ENCODE peak calls at places on chromosomes 12 and 14, in five cellular contexts. K, C, O, W and Q are unnamed samples.
A peak's percentile ranks its signal among the peaks of the same experiment; 100 is the strongest.

GRCh38 chr14:72543325-72543724 is 350.6 kb downstream of the DPF3 start:
- DNase-seq in K (no peak), C (peak; percentile 57), O (no peak), W (no peak), Q (no peak)

GRCh38 chr14:55585854-55586253 is 5.8 kb downstream of the KTN1 start:
- DNase-seq in K (no peak), C (peak; percentile 73), O (no peak), W (no peak), Q (no peak)

GRCh38 chr12:1398673-1399072 is 195.7 kb downstream of the FBXL14 start:
- DNase-seq in K (no peak), C (peak; percentile 67), O (no peak), W (no peak), Q (no peak)

GRCh38 chr12:69932154-69932553 is 107.1 kb downstream of the MYRFL start:
- DNase-seq in K (peak; percentile 62), C (no peak), O (peak; percentile 95), W (peak; percentile 27), Q (no peak)

GRCh38 chr14:99595034-99595433 is 9.0 kb downstream of the CCDC85C start:
- DNase-seq in K (no peak), C (no peak), O (no peak), W (no peak), Q (no peak)

GRCh38 chr14:37122288-37122687 is 50.1 kb downstream of the SLC25A21 start:
- DNase-seq in K (no peak), C (peak; percentile 85), O (peak; percentile 12), W (no peak), Q (no peak)

GRCh38 chr12:124498178-124498869 is 69.1 kb downstream of the NCOR2 start:
- DNase-seq in K (no peak), C (peak; percentile 88), O (no peak), W (no peak), Q (no peak)

GRCh38 chr12:130026608-130027176 is 122.9 kb upstream of the TMEM132D start:
- DNase-seq in K (peak; percentile 67), C (no peak), O (peak; percentile 51), W (no peak), Q (no peak)

GRCh38 chr14:70257526-70257925 is 68.8 kb upstream of the SLC8A3 start:
- DNase-seq in K (peak; percentile 41), C (no peak), O (peak; percentile 63), W (peak; percentile 34), Q (no peak)

GRCh38 chr12:27919671-27920235 is 52.8 kb downstream of the PTHLH start:
- DNase-seq in K (no peak), C (no peak), O (no peak), W (no peak), Q (no peak)

GRCh38 chr12:114371250-114371649 is 34.7 kb downstream of the TBX5 start:
- DNase-seq in K (no peak), C (no peak), O (no peak), W (no peak), Q (no peak)

GRCh38 chr12:15556411-15556810 is 232.8 kb downstream of the EPS8 start:
- DNase-seq in K (no peak), C (no peak), O (no peak), W (no peak), Q (no peak)

GRCh38 chr12:104669057-104669770 is 212.5 kb downstream of the CHST11 start:
- DNase-seq in K (no peak), C (no peak), O (peak; percentile 40), W (no peak), Q (peak; percentile 33)

GRCh38 chr12:93497456-93497855 is 30.1 kb downstream of the MRPL42 start:
- DNase-seq in K (no peak), C (no peak), O (no peak), W (no peak), Q (no peak)

GRCh38 chr14:99609245-99610117 is 5.5 kb upstream of the CCDC85C start:
- DNase-seq in K (no peak), C (peak; percentile 33), O (no peak), W (no peak), Q (no peak)

GRCh38 chr12:78009031-78009430 is 178.3 kb downstream of the NAV3 start:
- DNase-seq in K (no peak), C (no peak), O (no peak), W (no peak), Q (no peak)

GRCh38 chr12:66684222-66684621 is 5.3 kb upstream of the GRIP1 start:
- DNase-seq in K (no peak), C (no peak), O (no peak), W (no peak), Q (no peak)

GRCh38 chr12:46359667-46360280 is 12.8 kb downstream of the SLC38A2 start:
- DNase-seq in K (no peak), C (no peak), O (no peak), W (no peak), Q (no peak)

GRCh38 chr14:56046999-56047398 is 71.2 kb upstream of the PELI2 start:
- DNase-seq in K (no peak), C (no peak), O (no peak), W (no peak), Q (no peak)

GRCh38 chr12:55072093-55072492 is 52.3 kb downstream of the NEUROD4 start:
- DNase-seq in K (peak; percentile 88), C (no peak), O (peak; percentile 69), W (no peak), Q (no peak)

DNA sequence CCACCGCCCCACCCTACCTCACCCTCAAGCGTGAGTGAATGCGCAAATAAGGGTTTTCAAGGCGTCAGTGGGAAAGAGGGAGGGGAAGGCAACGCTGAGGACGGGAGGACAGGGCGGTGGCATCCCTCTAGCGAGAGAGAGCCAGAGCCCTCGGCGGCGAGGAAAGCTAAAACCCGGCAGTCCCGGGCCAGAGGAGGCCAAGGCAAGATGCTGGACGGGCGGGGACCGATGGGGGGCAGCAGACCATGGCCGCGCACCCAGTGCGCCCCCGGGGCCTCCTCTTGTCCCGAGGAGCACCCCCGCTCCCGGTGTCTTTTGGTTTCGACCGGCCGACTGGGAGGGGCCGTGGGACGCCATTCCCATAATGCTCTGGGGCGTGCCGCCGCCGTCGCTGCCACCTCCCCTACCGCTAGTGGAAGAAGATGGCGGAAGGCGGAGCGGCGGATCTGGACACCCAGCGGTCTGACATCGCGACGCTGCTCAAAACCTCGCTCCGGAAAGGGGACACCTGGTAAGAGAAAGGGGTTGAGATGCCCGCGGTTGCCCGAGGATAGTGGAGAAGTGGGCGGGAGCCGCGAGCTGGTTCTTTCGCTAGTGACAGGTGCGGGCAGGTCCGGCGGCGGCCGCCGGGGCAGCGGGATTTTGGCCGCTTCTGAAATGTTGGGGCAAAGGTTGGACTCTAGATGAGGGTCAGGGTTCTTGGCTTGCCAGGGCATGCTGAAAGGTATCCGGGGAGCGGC is at the start of gene USP15:
- DNase-seq in K (peak; percentile 98), C (peak; percentile 97), O (peak; percentile 98), W (peak; percentile 88), Q (peak; percentile 94)
- H2BK15ac ChIP-seq in K (no peak within 1 kb of the TSS), C (peak within 1 kb of the TSS; percentile 82), O (no peak within 1 kb of the TSS), W (no peak within 1 kb of the TSS), Q (no peak within 1 kb of the TSS)

GRCh38 chr12:52951126-52951525 is 2.2 kb downstream of the KRT18 start:
- DNase-seq in K (no peak), C (no peak), O (no peak), W (no peak), Q (no peak)

GRCh38 chr12:52953181-52953841 is 4.4 kb downstream of the KRT18 start:
- DNase-seq in K (no peak), C (no peak), O (no peak), W (no peak), Q (no peak)

GRCh38 chr12:52951640-52952039 is 2.7 kb downstream of the KRT18 start:
- DNase-seq in K (no peak), C (no peak), O (no peak), W (no peak), Q (no peak)

GRCh38 chr12:52950553-52950952 is 1.6 kb downstream of the KRT18 start:
- DNase-seq in K (no peak), C (no peak), O (no peak), W (no peak), Q (no peak)

DNA sequence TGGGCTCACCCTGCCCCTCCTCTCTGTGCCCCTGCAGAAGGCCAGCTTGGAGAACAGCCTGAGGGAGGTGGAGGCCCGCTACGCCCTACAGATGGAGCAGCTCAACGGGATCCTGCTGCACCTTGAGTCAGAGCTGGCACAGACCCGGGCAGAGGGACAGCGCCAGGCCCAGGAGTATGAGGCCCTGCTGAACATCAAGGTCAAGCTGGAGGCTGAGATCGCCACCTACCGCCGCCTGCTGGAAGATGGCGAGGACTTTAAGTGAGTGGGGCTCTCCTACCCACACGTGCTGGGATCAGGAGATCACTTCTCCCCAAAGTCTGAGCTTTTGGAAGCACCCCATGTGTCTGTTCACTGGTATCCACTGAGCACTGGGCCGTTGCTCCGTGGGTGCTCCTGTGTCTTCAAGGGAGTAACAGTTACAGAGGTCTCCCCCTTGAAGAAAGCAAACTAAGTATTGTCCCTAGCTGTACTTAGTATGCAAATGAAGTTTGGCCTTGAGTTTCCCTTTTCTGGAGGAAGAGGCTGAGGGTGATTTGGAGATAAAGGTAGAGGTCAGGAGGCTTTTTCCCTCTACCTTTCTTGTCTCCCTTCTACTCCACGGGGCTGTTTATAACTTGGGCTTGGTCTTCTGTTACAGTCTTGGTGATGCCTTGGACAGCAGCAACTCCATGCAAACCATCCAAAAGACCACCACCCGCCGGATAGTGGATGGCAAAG is 3.3 kb downstream of the KRT18 start:
- DNase-seq in K (no peak), C (no peak), O (no peak), W (no peak), Q (no peak)
- H2BK15ac ChIP-seq in K (no peak overlapping the region), C (no peak overlapping the region), O (no peak overlapping the region), W (no peak overlapping the region), Q (no peak overlapping the region)

GRCh38 chr14:73752297-73752992 is 38.3 kb upstream of the PNMA1 start:
- DNase-seq in K (peak; percentile 41), C (peak; percentile 45), O (peak; percentile 72), W (no peak), Q (no peak)
- H2BK15ac ChIP-seq in K (no peak overlapping the region), C (no peak overlapping the region), O (no peak overlapping the region), W (no peak overlapping the region), Q (no peak overlapping the region)

GRCh38 chr14:105313381-105314286 is 914 bp upstream of the PACS2 start:
- DNase-seq in K (peak; percentile 55), C (no peak), O (no peak), W (no peak), Q (peak; percentile 57)
- H2BK15ac ChIP-seq in K (no peak overlapping the region), C (no peak overlapping the region), O (no peak overlapping the region), W (peak overlapping the region; percentile 97), Q (peak overlapping the region; percentile 7)

GRCh38 chr14:90553921-90554336 is 157.1 kb downstream of the CALM1 start:
- DNase-seq in K (no peak), C (no peak), O (no peak), W (no peak), Q (no peak)
- H2BK15ac ChIP-seq in K (no peak overlapping the region), C (no peak overlapping the region), O (no peak overlapping the region), W (no peak overlapping the region), Q (peak overlapping the region; percentile 82)